ENCODE peak calls at places on chromosomes 13 and 19, in five cellular contexts. K is cardiac muscle cell, H is A549, Q is ascending aorta, F is GM23248. W is an unnamed sample.

GRCh38 chr13:46176756-46177155 is 5.2 kb downstream of the LCP1 start:
- DNase-seq in F (no peak), K (no peak), Q (no peak), H (no peak), W (no peak)

GRCh38 chr13:103931396-103931795 is 865.2 kb upstream of the SLC10A2 start:
- DNase-seq in H (no peak), K (no peak), F (no peak), Q (no peak), W (no peak)

GRCh38 chr13:53141336-53141735 is 112.7 kb downstream of the OLFM4 start:
- DNase-seq in H (no peak), F (no peak), Q (no peak), K (no peak), W (no peak)

GRCh38 chr19:1756264-1756663 is 3.0 kb downstream of the ONECUT3 start:
- DNase-seq in K (no peak), H (no peak), Q (no peak), F (no peak), W (no peak)

GRCh38 chr13:112783135-112783945 is 93.5 kb downstream of the ATP11A start:
- DNase-seq in H (no peak), K (no peak), F (peak; percentile 54), Q (no peak), W (no peak)

GRCh38 chr13:23557043-23557442 is 13.2 kb upstream of the TNFRSF19 start:
- DNase-seq in Q (no peak), K (no peak), H (no peak), F (no peak), W (no peak)

GRCh38 chr13:37136187-37136586 is 30.7 kb upstream of the CSNK1A1L start:
- DNase-seq in K (no peak), Q (no peak), F (peak; percentile 56), H (no peak), W (no peak)

GRCh38 chr13:39684531-39685137 is 29.2 kb downstream of the COG6 start:
- DNase-seq in F (peak; percentile 81), K (peak; percentile 62), H (peak; percentile 28), Q (no peak), W (peak; percentile 52)

GRCh38 chr19:9883231-9883758 is 48.2 kb downstream of the PIN1 start:
- DNase-seq in H (no peak), Q (no peak), F (no peak), K (no peak), W (no peak)

GRCh38 chr13:50230365-50230978 is 215.2 kb downstream of the KCNRG start:
- DNase-seq in Q (no peak), F (peak; percentile 54), H (no peak), K (no peak), W (no peak)

GRCh38 chr19:38323276-38323675 is 3.6 kb downstream of the KCNK6 start:
- DNase-seq in Q (no peak), K (no peak), F (peak; percentile 12), H (no peak), W (no peak)

GRCh38 chr19:45442927-45443461 is 19.3 kb upstream of the ERCC1 start:
- DNase-seq in F (peak; percentile 60), H (peak; percentile 93), K (no peak), Q (peak; percentile 89), W (peak; percentile 33)

GRCh38 chr19:40609561-40610395 is 8.6 kb downstream of the LTBP4 start:
- DNase-seq in F (peak; percentile 94), H (peak; percentile 93), Q (peak; percentile 95), K (peak; percentile 89), W (peak; percentile 92)
- H3K27ac ChIP-seq in F (peak overlapping the region; percentile 80), H (peak overlapping the region; percentile 68), Q (peak overlapping the region; percentile 79), K (no peak overlapping the region), W (peak overlapping the region; percentile 85)

GRCh38 chr13:78137404-78138142 is 218.9 kb upstream of the EDNRB start:
- DNase-seq in K (peak; percentile 73), Q (no peak), H (peak; percentile 50), F (peak; percentile 79), W (peak; percentile 35)
- H3K4me3 ChIP-seq in K (no peak overlapping the region), Q (no peak overlapping the region), H (no peak overlapping the region), F (peak overlapping the region; percentile 40), W (peak overlapping the region; percentile 24)

GRCh38 chr13:33279898-33280549 is 5.5 kb downstream of the STARD13 start:
- DNase-seq in H (peak; percentile 77), K (no peak), Q (peak; percentile 70), F (peak; percentile 87), W (no peak)
- H3K4me1 ChIP-seq in H (peaks cover 60% of the 10 kb centered on the region), K (peaks cover 15% of the 10 kb centered on the region), Q (peaks cover 10% of the 10 kb centered on the region), F (peaks cover 84% of the 10 kb centered on the region), W (peaks cover under 1% of the 10 kb centered on the region)

GRCh38 chr13:97369269-97369893 is 64.6 kb upstream of the RAP2A start:
- DNase-seq in Q (no peak), K (no peak), F (peak; percentile 49), H (no peak), W (peak; percentile 25)
- H3K27ac ChIP-seq in Q (no peak overlapping the region), K (no peak overlapping the region), F (peak overlapping the region; percentile 60), H (peak overlapping the region; percentile 70), W (peak overlapping the region; percentile 64)

GRCh38 chr13:109868583-109869311 is 82.4 kb upstream of the IRS2 start:
- DNase-seq in K (no peak), Q (no peak), F (peak; percentile 21), H (peak; percentile 29), W (no peak)
- H3K4me3 ChIP-seq in K (no peak overlapping the region), Q (peak overlapping the region; percentile 39), F (no peak overlapping the region), H (peak overlapping the region; percentile 53), W (no peak overlapping the region)

GRCh38 chr19:15315101-15315500 is 17.2 kb downstream of the BRD4 start:
- DNase-seq in K (no peak), Q (no peak), H (no peak), F (no peak), W (no peak)

GRCh38 chr19:15316498-15316897 is 15.8 kb downstream of the BRD4 start:
- DNase-seq in H (no peak), Q (no peak), F (peak; percentile 61), K (no peak), W (no peak)

GRCh38 chr19:15320118-15320517 is 12.2 kb downstream of the BRD4 start:
- DNase-seq in K (no peak), F (peak; percentile 87), Q (no peak), H (no peak), W (no peak)

GRCh38 chr19:15317392-15318011 is 14.8 kb downstream of the BRD4 start:
- DNase-seq in K (no peak), H (no peak), Q (no peak), F (peak; percentile 39), W (no peak)

DNA sequence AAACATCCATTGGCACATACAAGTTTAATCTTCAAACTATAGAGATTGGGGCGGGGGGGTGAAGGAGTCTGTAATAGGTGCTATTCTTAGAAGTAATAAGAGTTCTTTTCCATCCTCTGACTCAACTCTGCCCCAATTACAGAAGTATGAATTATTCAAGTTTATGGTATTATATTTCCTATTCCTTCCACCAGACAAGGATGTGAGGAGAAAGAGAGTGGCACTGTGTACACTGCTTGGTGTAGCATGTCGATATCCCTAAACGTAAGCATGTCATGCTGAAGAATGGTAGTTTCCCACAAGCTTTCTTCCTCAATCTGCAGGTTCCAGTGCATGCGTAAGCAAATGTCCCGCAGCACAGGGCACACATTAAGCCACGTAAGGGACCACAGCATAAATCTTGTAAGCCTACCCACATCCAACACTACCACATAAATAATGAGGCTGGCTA is 14.1 kb downstream of the BRD4 start:
- DNase-seq in Q (no peak), K (no peak), F (peak; percentile 53), H (no peak), W (no peak)
- H3K4me1 ChIP-seq in Q (peaks cover 17% of the 10 kb centered on the region), K (peaks cover 54% of the 10 kb centered on the region), F (peaks cover 65% of the 10 kb centered on the region), H (peaks cover 51% of the 10 kb centered on the region), W (peaks cover 82% of the 10 kb centered on the region)

GRCh38 chr13:101018720-101019119 is 344.1 kb upstream of the TMTC4 start:
- DNase-seq in H (peak; percentile 3), F (peak; percentile 85), K (no peak), Q (no peak), W (no peak)

GRCh38 chr13:101013245-101013644 is 338.6 kb upstream of the TMTC4 start:
- DNase-seq in H (no peak), Q (no peak), F (peak; percentile 2), K (no peak), W (no peak)

GRCh38 chr13:101019126-101019525 is 344.5 kb upstream of the TMTC4 start:
- DNase-seq in H (no peak), F (peak; percentile 19), Q (no peak), K (no peak), W (no peak)
- H3K27ac ChIP-seq in H (no peak overlapping the region), F (no peak overlapping the region), Q (no peak overlapping the region), K (no peak overlapping the region), W (no peak overlapping the region)

DNA sequence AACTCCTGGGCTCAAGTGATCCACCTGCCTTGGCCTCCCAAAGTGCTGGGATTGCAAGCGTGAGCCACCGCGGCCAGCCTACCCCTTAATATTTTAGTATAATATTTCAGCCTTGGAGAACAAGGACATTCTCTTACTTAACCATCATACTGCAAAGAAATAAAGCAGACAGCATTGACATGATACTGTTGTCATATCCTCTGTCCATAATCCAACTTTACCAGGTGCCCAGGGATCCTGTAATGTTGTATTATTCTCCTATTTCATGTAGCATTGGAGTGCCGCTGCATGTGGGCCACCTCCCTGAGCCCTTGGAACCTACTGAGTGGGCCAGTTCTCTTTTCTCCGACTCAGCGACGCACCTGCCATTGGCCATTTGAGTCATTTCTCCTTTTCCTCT is 21.4 kb upstream of the EHD2 start:
- DNase-seq in Q (no peak), H (no peak), F (no peak), K (no peak), W (no peak)
- H3K4me3 ChIP-seq in Q (no peak overlapping the region), H (no peak overlapping the region), F (no peak overlapping the region), K (no peak overlapping the region), W (no peak overlapping the region)

DNA sequence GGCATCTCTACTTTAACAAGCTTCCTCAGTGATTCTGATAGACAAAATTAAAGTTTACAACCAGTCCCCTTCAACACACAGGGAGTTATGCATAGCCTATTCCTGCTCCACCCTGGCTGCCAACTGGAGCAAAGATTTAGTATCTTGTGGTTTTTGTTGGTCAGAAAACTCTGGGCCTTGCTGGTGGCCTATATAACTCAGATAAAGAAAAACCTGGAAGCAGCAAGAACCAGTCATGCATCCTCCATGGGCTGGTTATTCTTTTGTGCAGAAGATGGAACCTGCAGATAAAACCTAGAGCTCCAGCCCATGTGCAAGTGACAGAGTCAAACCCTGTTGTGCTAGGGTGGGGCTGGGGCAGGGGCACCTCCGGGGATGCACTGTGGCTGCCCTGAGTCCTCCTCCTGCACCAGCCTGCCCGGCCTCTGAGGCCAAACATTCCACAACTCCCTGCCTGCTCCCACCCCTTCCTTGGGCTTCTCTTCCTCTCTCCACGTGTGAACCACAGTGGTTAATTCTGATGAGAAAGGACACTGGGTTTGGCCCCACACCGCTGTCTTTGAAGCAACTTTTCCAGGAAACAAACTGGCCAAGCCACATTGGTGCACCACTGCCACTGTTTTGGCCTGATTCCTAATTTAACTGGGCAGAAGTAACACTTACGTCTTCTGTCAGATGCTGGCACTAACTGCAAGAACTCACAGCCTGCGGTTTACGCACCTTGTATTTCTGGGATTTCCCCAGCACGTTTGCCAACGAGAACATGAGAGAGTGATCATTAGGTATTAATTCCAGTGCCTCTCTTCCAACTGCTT is 23.3 kb upstream of the GGACT start:
- DNase-seq in K (no peak), F (no peak), Q (no peak), H (no peak), W (no peak)
- H3K4me1 ChIP-seq in K (no peaks in the 10 kb centered on the region), F (no peaks in the 10 kb centered on the region), Q (no peaks in the 10 kb centered on the region), H (no peaks in the 10 kb centered on the region), W (peaks cover 10% of the 10 kb centered on the region)

W was measured in CD4-positive, CD25-positive, alpha-beta regulatory T cell.